ENCODE peak calls at places on chromosomes 11 and 22, in four cellular contexts. A is psoas muscle, O is uterus, E is testis. H is an unnamed sample.
A peak's percentile ranks its signal among the peaks of the same experiment; 100 is the strongest.

GRCh38 chr22:28250036-28250695 is 331.1 kb upstream of the PITPNB start:
- DNase-seq in A (no peak), O (no peak), E (no peak), H (no peak)

GRCh38 chr11:104541706-104542105 is 356.6 kb downstream of the CASP12 start:
- DNase-seq in E (no peak), O (no peak), A (no peak), H (no peak)

GRCh38 chr11:19275496-19275895 is 34.8 kb upstream of the E2F8 start:
- DNase-seq in E (no peak), A (no peak), O (no peak), H (no peak)

GRCh38 chr11:124865902-124866851 is 945 bp downstream of the ROBO3 start:
- DNase-seq in E (peak; percentile 52), A (peak; percentile 72), O (no peak), H (peak; percentile 70)

GRCh38 chr11:129613076-129613475 is 202.6 kb upstream of the TMEM45B start:
- DNase-seq in A (no peak), O (no peak), E (no peak), H (peak; percentile 29)

GRCh38 chr11:60389279-60389910 is 6.9 kb upstream of the MS4A14 start:
- DNase-seq in A (no peak), O (no peak), E (no peak), H (no peak)

GRCh38 chr11:73262851-73263495 is 9.2 kb upstream of the P2RY6 start:
- DNase-seq in A (no peak), E (no peak), O (no peak), H (peak; percentile 38)

GRCh38 chr11:130327716-130328115 is 13.0 kb upstream of the ZBTB44 start:
- DNase-seq in O (no peak), E (no peak), A (no peak), H (no peak)

GRCh38 chr11:2703487-2704141 is 3.8 kb upstream of the KCNQ1OT1 start:
- DNase-seq in E (no peak), A (peak; percentile 34), O (peak; percentile 37), H (peak; percentile 71)

GRCh38 chr11:6433998-6434650 is 6.7 kb downstream of the HPX start:
- DNase-seq in A (no peak), E (no peak), O (no peak), H (no peak)

GRCh38 chr22:41501209-41501608 is 32.3 kb downstream of the ACO2 start:
- DNase-seq in E (peak; percentile 49), O (no peak), A (peak; percentile 37), H (no peak)

GRCh38 chr22:43955883-43956286 is 643 bp downstream of the SAMM50 start:
- DNase-seq in E (no peak), O (no peak), A (no peak), H (no peak)

GRCh38 chr11:27282806-27283205 is 80.2 kb downstream of the CCDC34 start:
- DNase-seq in A (no peak), E (no peak), O (no peak), H (no peak)

GRCh38 chr11:71948314-71949027 is 19.6 kb downstream of the RNF121 start:
- DNase-seq in O (no peak), A (no peak), E (no peak), H (peak; percentile 2)

GRCh38 chr11:77142091-77142975 is 14.3 kb downstream of the MYO7A start:
- DNase-seq in E (no peak), A (peak; percentile 41), O (no peak), H (no peak)

GRCh38 chr11:112784323-112785073 is 176.7 kb upstream of the NCAM1 start:
- DNase-seq in A (peak; percentile 65), E (peak; percentile 83), O (peak; percentile 79), H (peak; percentile 83)

GRCh38 chr11:118947999-118948398 is 8.1 kb upstream of the UPK2 start:
- DNase-seq in E (no peak), O (no peak), A (no peak), H (no peak)

GRCh38 chr11:33645686-33646085 is 54.9 kb downstream of the C11orf91 start:
- DNase-seq in O (no peak), E (no peak), A (no peak), H (no peak)

GRCh38 chr11:47376183-47376542 is 2.2 kb downstream of the SPI1 start:
- DNase-seq in E (no peak), O (no peak), A (no peak), H (no peak)

GRCh38 chr11:64104632-64105031 is 61.3 kb downstream of the MACROD1 start:
- DNase-seq in A (no peak), O (no peak), E (no peak), H (no peak)

GRCh38 chr11:73178092-73178539 is 36.0 kb upstream of the FCHSD2 start:
- DNase-seq in O (peak; percentile 80), A (peak; percentile 90), E (peak; percentile 90), H (peak; percentile 78)

GRCh38 chr11:29282088-29282487 is 734.7 kb downstream of the KCNA4 start:
- DNase-seq in A (no peak), E (no peak), O (no peak), H (peak; percentile 83)

GRCh38 chr22:25668437-25668836 is 73.6 kb upstream of the MYO18B start:
- DNase-seq in O (peak; percentile 43), E (no peak), A (no peak), H (peak; percentile 92)

GRCh38 chr11:128862421-128862820 is 4.7 kb downstream of the KCNJ1 start:
- DNase-seq in O (no peak), E (no peak), A (no peak), H (no peak)

GRCh38 chr22:21590809-21591641 is 23.5 kb downstream of the UBE2L3 start:
- DNase-seq in O (no peak), A (no peak), E (no peak), H (no peak)

GRCh38 chr22:21594865-21595452 is 27.4 kb downstream of the UBE2L3 start:
- DNase-seq in A (no peak), O (no peak), E (no peak), H (no peak)

GRCh38 chr22:21592422-21592821 is 24.9 kb downstream of the UBE2L3 start:
- DNase-seq in E (no peak), A (no peak), O (no peak), H (no peak)

GRCh38 chr22:21591695-21592094 is 24.2 kb downstream of the UBE2L3 start:
- DNase-seq in A (peak; percentile 85), O (no peak), E (no peak), H (no peak)

DNA sequence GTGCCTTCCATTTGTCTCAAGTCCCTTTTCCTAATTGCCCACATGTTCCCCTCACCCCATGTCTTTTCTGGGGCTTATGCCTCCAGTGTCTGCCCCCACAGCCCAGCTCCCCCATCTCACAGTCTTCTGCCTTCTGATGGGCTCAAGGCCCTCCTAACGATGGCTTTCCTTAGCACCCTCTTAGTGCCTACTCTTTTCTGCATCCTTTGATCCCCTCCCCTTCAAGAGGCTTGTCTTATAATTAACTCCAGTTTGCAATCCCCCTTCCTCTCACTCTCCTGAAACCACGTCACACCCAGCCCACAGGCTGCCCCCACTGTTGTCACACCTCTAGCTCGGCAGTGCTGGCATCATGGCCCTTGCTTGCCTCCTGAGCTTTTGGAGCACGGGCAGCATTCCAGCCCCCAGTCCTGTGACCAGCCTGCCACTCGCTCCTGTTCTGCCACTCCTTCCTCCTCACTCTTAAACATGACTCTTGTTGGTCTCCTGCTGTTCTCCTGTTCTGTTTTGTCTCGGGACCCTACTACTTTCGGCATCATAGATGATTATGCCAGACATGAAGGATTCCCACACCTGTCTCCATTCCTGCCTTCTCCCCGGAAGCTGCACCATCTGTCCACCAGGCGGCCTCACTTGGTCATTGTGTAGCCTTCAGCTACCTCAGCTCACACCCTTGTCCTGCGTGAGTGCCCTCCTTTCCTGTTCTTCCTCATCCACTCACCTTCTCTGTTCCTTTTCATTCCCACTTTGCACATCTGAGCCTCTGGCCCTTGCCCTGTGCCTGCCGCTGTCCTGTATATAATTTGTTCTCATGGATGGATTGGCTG is 26.1 kb downstream of the UBE2L3 start:
- DNase-seq in E (no peak), O (no peak), A (no peak), H (no peak)
- TF ChIP-seq CTCF in E (no peak), O (no peak), A (no peak), H (peak; percentile 34)

DNA sequence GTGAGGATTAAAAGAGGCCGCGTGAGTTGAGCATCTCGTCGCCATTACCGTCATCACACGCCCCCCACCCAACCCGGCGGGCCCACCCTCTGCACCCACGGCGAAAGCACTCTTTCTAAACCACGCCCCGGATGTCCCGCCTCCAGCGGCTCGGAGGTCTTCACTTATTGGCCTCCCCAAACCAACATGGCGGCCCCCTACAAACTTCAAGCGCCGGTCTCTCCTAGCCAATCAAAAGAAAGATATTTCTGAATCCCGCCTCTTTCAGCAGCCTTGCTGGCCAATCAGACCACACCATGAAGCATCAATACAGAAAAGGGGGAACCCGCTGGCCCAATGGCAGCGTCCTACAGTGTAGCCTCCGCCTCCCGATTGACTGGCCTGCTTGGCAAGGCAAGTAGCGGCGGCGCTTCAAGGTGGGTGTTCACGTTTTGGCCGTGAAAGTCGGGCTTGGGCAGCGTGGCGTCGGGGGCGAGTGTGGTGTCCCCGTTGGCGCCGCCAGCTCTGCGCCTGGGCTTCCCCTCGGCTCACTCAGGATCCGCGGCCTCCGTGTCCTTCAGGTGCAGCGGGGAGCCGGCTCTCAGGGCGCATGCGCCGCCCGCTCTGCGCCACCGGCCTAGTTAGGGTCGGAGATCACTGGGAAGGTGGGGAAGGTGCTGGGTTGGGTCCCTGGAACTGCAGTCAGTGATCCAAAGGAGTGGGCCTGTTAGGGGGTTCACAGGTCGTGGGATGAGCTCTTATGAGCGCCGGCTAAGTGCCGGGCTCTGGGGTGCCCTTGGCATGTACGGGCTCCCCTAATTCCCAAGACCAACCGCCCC is at the start of gene NDUFS8:
- DNase-seq in A (peak; percentile 98), E (peak; percentile 99), O (peak; percentile 96), H (peak; percentile 98)
- H3K4me1 ChIP-seq in A (peaks cover 23% of the 10 kb centered on the region), E (peaks cover 14% of the 10 kb centered on the region), O (peaks cover 8% of the 10 kb centered on the region), H (no peaks in the 10 kb centered on the region)

DNA sequence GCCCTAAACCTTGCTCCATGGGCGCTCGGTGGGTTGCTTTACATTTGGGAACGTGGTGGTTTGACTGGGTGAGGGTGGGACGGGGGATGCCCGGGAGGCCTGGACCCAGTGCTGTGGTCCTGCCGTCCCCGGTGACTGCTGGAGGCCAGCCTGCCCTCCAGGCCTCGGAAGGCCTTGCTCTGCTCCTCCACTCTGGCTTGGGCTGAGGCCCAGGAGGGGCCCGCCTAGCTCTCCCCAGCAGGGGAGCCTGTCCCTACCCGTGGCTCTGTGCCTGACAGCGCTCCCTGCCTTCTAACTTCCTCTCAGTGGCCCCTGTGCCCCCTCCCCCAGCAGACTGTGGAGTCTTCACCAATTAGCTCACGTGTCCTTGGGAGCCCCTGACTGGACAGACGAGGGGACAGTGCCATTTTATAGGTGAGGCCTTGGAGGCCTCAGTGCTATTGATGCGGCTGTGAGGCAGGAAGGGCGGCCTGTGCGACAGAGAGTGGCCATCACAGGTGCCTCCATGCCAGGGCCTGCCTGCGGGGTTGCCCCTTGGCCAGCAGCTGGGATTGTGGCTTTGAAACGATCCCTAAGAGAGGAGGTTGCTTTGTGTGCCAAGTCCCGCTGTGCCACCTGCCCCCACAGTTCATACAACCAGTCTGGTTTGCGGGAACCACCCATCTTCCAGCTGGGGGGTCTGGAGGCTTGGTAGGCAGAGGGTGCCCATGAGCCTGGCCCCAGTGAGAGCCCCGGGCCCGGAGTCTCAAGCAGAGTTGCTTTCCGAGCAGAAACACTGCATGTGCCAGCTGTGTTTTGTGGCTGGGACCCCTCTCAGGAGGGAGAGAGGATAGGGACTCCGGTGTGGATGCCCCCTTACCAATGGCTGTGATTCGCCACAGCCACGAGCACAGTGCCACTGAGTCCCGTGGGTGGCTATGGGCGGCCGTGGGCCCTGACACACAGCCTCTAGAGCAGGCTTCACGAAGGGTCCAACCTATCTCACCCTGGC is 17.7 kb downstream of the TPCN2 start:
- DNase-seq in E (peak; percentile 26), O (no peak), A (peak; percentile 34), H (no peak)
- H3K27ac ChIP-seq in E (no peak overlapping the region), O (peak overlapping the region; percentile 74), A (no peak overlapping the region), H (peak overlapping the region; percentile 17)

DNA sequence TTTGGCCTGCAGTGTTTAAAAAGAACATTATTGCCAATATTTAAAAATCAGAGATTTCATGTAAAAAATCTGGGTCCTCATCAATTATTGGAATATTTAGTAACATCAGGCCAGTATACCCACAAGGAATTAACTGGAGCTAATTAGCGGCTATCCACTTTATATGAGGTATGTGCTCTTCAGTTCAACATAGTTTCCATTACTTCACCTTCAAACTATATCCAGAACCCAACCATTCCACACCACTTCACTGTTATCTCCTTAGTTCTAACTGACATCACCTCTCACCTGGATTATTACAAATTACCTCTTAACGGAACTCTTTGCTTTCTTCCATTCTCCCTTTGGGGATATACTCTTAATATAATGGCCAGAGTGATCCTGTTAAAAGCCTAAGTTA is 64.7 kb downstream of the DENND5A start:
- DNase-seq in O (no peak), A (no peak), E (no peak), H (no peak)
- TF ChIP-seq CTCF in O (no peak), A (no peak), E (no peak), H (no peak)